ENCODE peak calls at places on chromosomes 7 and 10, in seven cellular contexts. W is caudate nucleus; C is posterior vena cava; U is A549; H is NCI-H345; M is CD4-positive, alpha-beta T cell; V is cardiac muscle cell. D is an unnamed sample.

GRCh38 chr7:144437370-144438191 is 34.1 kb upstream of the NOBOX start:
- DNase-seq in W (no peak), H (peak), C (no peak), M (peak), V (peak), U (peak), D (peak)

GRCh38 chr7:77699056-77699455 is 2.8 kb downstream of the RSBN1L start:
- DNase-seq in V (no peak), H (no peak), W (no peak), M (no peak), C (no peak), U (no peak), D (no peak)

GRCh38 chr7:5348134-5349004 is 65.6 kb downstream of the SLC29A4 start:
- DNase-seq in H (no peak), V (peak), W (peak), C (no peak), U (no peak), M (no peak), D (peak)

GRCh38 chr7:134174797-134175261 is 47.7 kb downstream of the LRGUK start:
- DNase-seq in W (no peak), M (no peak), U (peak), H (no peak), C (no peak), V (no peak), D (no peak)

GRCh38 chr7:134660961-134661376 is 14.3 kb downstream of the BPGM start:
- DNase-seq in H (no peak), C (no peak), U (no peak), V (no peak), W (no peak), M (no peak), D (no peak)

GRCh38 chr7:37342665-37343471 is 105.8 kb downstream of the ELMO1 start:
- DNase-seq in C (no peak), W (no peak), M (peak), U (no peak), V (no peak), H (no peak), D (no peak)

GRCh38 chr10:13492493-13493180 is 36.2 kb downstream of the BEND7 start:
- DNase-seq in M (no peak), U (no peak), W (no peak), H (no peak), V (no peak), C (no peak), D (no peak)

GRCh38 chr7:155836216-155837125 is 24.2 kb upstream of the SHH start:
- DNase-seq in M (no peak), C (peak), H (no peak), V (no peak), W (no peak), U (no peak), D (peak)

GRCh38 chr7:17706734-17707133 is 233.6 kb downstream of the SNX13 start:
- DNase-seq in U (peak), C (no peak), H (peak), M (no peak), V (peak), W (no peak), D (peak)

GRCh38 chr7:113774182-113774807 is 144.5 kb downstream of the PPP1R3A start:
- DNase-seq in U (peak), C (no peak), H (peak), M (no peak), V (peak), W (no peak), D (no peak)

GRCh38 chr7:106099539-106099938 is 12.6 kb downstream of the SYPL1 start:
- DNase-seq in H (no peak), C (no peak), W (no peak), V (no peak), U (no peak), M (no peak), D (no peak)

GRCh38 chr10:109259293-109259692 is 664.0 kb downstream of the XPNPEP1 start:
- DNase-seq in H (no peak), V (no peak), M (no peak), U (no peak), W (no peak), C (no peak), D (no peak)

GRCh38 chr7:34675749-34676374 is 17.8 kb downstream of the NPSR1 start:
- DNase-seq in M (no peak), H (no peak), U (peak), C (no peak), W (no peak), V (peak), D (no peak)

GRCh38 chr7:108838143-108838542 is 268.5 kb downstream of the DNAJB9 start:
- DNase-seq in H (no peak), W (no peak), U (no peak), M (no peak), C (no peak), V (no peak), D (no peak)

GRCh38 chr7:1533569-1534329 is 3.2 kb downstream of the MAFK start:
- DNase-seq in C (peak), W (no peak), V (peak), U (peak), H (no peak), M (no peak), D (peak)

GRCh38 chr10:59708816-59709471 is 706 bp downstream of the SLC16A9 start:
- DNase-seq in V (peak), C (peak), M (no peak), U (no peak), W (no peak), H (peak), D (peak)

GRCh38 chr7:138477581-138477980 is 17.5 kb downstream of the TRIM24 start:
- DNase-seq in C (no peak), H (no peak), U (no peak), M (no peak), W (no peak), V (no peak), D (no peak)

GRCh38 chr7:84452618-84453017 is 258.0 kb upstream of the SEMA3A start:
- DNase-seq in U (no peak), M (no peak), V (no peak), C (no peak), W (no peak), H (no peak), D (no peak)

D was measured in sciatic nerve.